ENCODE peak calls at places on chromosome 9, in ten cellular contexts. O, A, Y, F, D, J, T, M, N and U are unnamed samples. For H3K9me3, the result is how much of the 10 kb centered on the place peaks cover.

GRCh38 chr9:75930193-75930592 is 39.7 kb downstream of the PCSK5 start:
- DNase-seq in O (no peak), A (no peak), Y (no peak), F (no peak), D (no peak), J (no peak), T (no peak), M (no peak), N (no peak), U (no peak)

GRCh38 chr9:1759009-1759408 is 256.1 kb upstream of the SMARCA2 start:
- DNase-seq in O (no peak), A (no peak), Y (no peak), F (no peak), D (no peak), J (no peak), T (no peak), M (no peak), N (no peak), U (no peak)

GRCh38 chr9:36276840-36277239 is 18.6 kb upstream of the GNE start:
- DNase-seq in O (no peak), A (no peak), Y (no peak), F (no peak), D (no peak), J (no peak), T (peak), M (no peak), N (no peak), U (no peak)

GRCh38 chr9:3521961-3522360 is 3.8 kb downstream of the RFX3 start:
- DNase-seq in O (no peak), A (no peak), Y (no peak), F (no peak), D (no peak), J (peak), T (no peak), M (no peak), N (no peak), U (no peak)

GRCh38 chr9:125409637-125410521 is 148.3 kb downstream of the GAPVD1 start:
- DNase-seq in O (no peak), A (no peak), Y (peak), F (peak), D (no peak), J (no peak), T (no peak), M (peak), N (peak), U (peak)

GRCh38 chr9:78678901-78679300 is 382.0 kb downstream of the PSAT1 start:
- DNase-seq in O (no peak), A (no peak), Y (no peak), F (no peak), D (no peak), J (no peak), T (no peak), M (no peak), N (no peak), U (no peak)

GRCh38 chr9:38057416-38058195 is 11.4 kb downstream of the SHB start:
- DNase-seq in O (no peak), A (no peak), Y (no peak), F (no peak), D (no peak), J (no peak), T (no peak), M (no peak), N (no peak), U (no peak)

GRCh38 chr9:110580850-110581249 is 1.3 kb upstream of the SVEP1 start:
- DNase-seq in O (no peak), A (no peak), Y (no peak), F (no peak), D (no peak), J (no peak), T (no peak), M (peak), N (no peak), U (no peak)

GRCh38 chr9:107239474-107239873 is 43.6 kb upstream of the RAD23B start:
- DNase-seq in O (no peak), A (no peak), Y (no peak), F (no peak), D (no peak), J (no peak), T (peak), M (peak), N (no peak), U (peak)

GRCh38 chr9:99231708-99232107 is 9.6 kb downstream of the SEC61B start:
- DNase-seq in O (no peak), A (no peak), Y (peak), F (peak), D (no peak), J (no peak), T (peak), M (peak), N (no peak), U (no peak)

GRCh38 chr9:122463828-122464632 is 13.7 kb downstream of the OR1J1 start:
- DNase-seq in O (peak), A (no peak), Y (no peak), F (peak), D (no peak), J (no peak), T (peak), M (peak), N (peak), U (no peak)

GRCh38 chr9:134461436-134461982 is 135.3 kb downstream of the RXRA start:
- DNase-seq in O (no peak), A (no peak), Y (no peak), F (no peak), D (no peak), J (no peak), T (no peak), M (no peak), N (no peak), U (no peak)

GRCh38 chr9:123609844-123610243 is 253.8 kb downstream of the CRB2 start:
- DNase-seq in O (no peak), A (no peak), Y (no peak), F (no peak), D (no peak), J (no peak), T (peak), M (no peak), N (no peak), U (no peak)

GRCh38 chr9:79685576-79685975 is 113.8 kb downstream of the TLE4 start:
- DNase-seq in O (no peak), A (no peak), Y (no peak), F (no peak), D (no peak), J (no peak), T (no peak), M (no peak), N (no peak), U (no peak)

GRCh38 chr9:89194381-89195114 is 15.9 kb upstream of the SHC3 start:
- DNase-seq in O (no peak), A (no peak), Y (no peak), F (no peak), D (no peak), J (no peak), T (no peak), M (peak), N (no peak), U (no peak)
- H3K9me3 ChIP-seq in O (under half), A (under half), Y (under half), F (under half), D (under half), J (under half), T (under half), M (under half), N (under half), U (under half)

DNA sequence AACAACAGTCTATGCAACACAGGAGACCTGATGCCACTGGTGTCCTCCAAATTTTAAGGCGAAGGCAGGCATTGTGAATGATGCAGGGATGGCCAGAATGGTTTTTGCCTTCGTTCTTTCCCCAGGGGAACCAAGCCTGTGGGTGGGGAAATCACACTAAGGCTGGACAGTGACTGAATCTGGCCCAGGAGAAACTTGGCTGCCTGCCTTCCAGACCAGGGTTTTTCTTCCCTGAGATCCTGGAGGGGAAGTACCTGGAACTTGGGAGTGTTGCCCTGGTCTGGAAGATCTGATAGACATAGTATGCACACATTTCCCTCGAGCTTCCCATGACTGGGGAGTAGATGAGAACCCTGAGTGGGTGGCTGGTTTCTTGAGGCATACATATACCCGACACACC is 699 bp upstream of the IL11RA start:
- DNase-seq in O (peak), A (no peak), Y (no peak), F (no peak), D (peak), J (no peak), T (peak), M (no peak), N (no peak), U (peak)
- H3K4me3 ChIP-seq in O (no peak), A (peak), Y (no peak), F (peak), D (peak), J (no peak), T (peak), M (peak), N (peak), U (peak)

GRCh38 chr9:101417977-101418376 is 17.6 kb downstream of the ALDOB start:
- DNase-seq in O (no peak), A (no peak), Y (no peak), F (no peak), D (no peak), J (no peak), T (no peak), M (no peak), N (no peak), U (no peak)

GRCh38 chr9:101415578-101415977 is 16.9 kb downstream of the ZNF189 start:
- DNase-seq in O (no peak), A (no peak), Y (no peak), F (no peak), D (no peak), J (no peak), T (no peak), M (no peak), N (no peak), U (no peak)

GRCh38 chr9:101417389-101417788 is 18.2 kb downstream of the ALDOB start:
- DNase-seq in O (no peak), A (no peak), Y (no peak), F (no peak), D (no peak), J (no peak), T (no peak), M (no peak), N (no peak), U (peak)

GRCh38 chr9:101418518-101419111 is 17.0 kb downstream of the ALDOB start:
- DNase-seq in O (no peak), A (no peak), Y (no peak), F (peak), D (no peak), J (no peak), T (no peak), M (no peak), N (no peak), U (peak)

DNA sequence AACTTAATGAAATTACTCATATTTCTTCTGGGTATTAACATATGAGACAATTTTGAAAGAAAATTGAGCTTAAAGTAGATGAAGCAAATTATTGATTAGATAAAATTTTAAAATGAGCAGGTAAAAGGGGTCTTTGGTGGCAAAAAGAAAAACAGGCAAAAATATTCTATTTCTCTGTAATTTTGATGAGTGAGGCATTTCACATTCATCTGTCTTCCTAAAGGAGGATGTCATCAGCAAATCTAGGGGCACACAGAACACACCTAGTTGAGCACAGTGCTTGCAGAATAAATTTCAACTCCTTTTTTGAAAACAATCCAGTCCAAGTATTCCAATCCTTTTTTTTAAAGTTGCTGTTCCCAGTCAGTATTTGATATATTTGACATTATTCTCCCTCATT is 16.2 kb downstream of the ZNF189 start:
- DNase-seq in O (no peak), A (no peak), Y (no peak), F (no peak), D (no peak), J (no peak), T (no peak), M (no peak), N (no peak), U (no peak)
- H3K9me3 ChIP-seq in O (under half), A (half or more), Y (under half), F (under half), D (half or more), J (under half), T (under half), M (under half), N (under half), U (under half)

DNA sequence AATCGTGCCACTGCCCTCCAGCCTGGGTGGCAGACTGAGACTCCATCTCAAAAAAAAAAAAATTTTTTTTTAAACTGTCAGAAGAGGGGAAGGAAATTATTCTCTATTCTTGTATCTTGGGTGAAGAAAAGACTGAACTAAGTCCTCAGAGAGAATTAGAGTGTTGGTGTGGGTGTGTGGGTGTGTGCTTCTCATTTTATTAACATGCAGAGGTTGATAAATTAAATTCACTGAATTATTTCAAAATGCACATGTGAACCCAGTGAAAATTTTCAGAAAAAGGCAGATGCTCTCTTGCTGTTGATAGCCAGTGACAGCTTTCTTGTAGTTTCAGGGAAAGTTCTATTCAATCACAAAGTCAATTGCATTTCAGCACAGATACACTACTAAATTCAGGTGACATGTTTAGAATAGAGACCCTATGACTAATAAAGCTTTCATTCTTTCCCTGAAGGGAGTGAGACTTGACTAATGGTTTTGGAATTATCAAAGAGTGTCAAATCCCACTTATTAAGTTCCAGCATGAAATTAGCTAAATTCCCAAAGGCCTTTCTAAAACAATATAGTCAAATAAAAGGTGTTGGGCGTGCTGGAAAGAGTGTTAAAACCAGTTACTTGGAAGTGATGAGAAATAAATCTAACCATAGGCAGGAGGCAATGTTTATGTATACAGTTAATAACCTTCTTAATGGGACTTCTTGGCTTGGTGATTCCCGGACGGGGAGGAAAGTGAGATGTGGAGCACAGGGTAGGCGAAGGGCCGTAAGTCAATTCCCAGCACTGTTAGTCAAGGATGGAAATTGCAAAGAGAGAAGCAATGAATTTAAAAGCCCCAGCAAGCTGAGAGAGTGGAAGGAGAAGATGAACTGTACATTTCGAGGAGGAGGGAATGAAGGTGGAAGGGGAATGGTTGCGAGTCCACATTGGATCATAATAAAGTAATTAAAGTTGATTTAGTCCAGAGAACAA is 103.1 kb upstream of the SPATA31D4 start:
- DNase-seq in O (no peak), A (no peak), Y (no peak), F (no peak), D (no peak), J (no peak), T (no peak), M (peak), N (no peak), U (no peak)
- H3K4me3 ChIP-seq in O (no peak), A (no peak), Y (no peak), F (no peak), D (no peak), J (no peak), T (no peak), M (no peak), N (no peak), U (no peak)

GRCh38 chr9:138117101-138117750 is 239.6 kb downstream of the CACNA1B start:
- DNase-seq in O (no peak), A (no peak), Y (no peak), F (no peak), D (no peak), J (no peak), T (no peak), M (no peak), N (no peak), U (no peak)
- H3K9me3 ChIP-seq in O (under half), A (under half), Y (under half), F (under half), D (under half), J (under half), T (under half), M (under half), N (under half), U (under half)

GRCh38 chr9:104890433-104890770 is 37.6 kb downstream of the ABCA1 start:
- DNase-seq in O (no peak), A (no peak), Y (no peak), F (no peak), D (no peak), J (no peak), T (no peak), M (no peak), N (no peak), U (no peak)

GRCh38 chr9:104882574-104882973 is 45.4 kb downstream of the ABCA1 start:
- DNase-seq in O (no peak), A (no peak), Y (no peak), F (no peak), D (no peak), J (no peak), T (no peak), M (no peak), N (no peak), U (no peak)

GRCh38 chr9:104881991-104882555 is 45.9 kb downstream of the ABCA1 start:
- DNase-seq in O (no peak), A (no peak), Y (no peak), F (no peak), D (no peak), J (no peak), T (no peak), M (no peak), N (no peak), U (no peak)

DNA sequence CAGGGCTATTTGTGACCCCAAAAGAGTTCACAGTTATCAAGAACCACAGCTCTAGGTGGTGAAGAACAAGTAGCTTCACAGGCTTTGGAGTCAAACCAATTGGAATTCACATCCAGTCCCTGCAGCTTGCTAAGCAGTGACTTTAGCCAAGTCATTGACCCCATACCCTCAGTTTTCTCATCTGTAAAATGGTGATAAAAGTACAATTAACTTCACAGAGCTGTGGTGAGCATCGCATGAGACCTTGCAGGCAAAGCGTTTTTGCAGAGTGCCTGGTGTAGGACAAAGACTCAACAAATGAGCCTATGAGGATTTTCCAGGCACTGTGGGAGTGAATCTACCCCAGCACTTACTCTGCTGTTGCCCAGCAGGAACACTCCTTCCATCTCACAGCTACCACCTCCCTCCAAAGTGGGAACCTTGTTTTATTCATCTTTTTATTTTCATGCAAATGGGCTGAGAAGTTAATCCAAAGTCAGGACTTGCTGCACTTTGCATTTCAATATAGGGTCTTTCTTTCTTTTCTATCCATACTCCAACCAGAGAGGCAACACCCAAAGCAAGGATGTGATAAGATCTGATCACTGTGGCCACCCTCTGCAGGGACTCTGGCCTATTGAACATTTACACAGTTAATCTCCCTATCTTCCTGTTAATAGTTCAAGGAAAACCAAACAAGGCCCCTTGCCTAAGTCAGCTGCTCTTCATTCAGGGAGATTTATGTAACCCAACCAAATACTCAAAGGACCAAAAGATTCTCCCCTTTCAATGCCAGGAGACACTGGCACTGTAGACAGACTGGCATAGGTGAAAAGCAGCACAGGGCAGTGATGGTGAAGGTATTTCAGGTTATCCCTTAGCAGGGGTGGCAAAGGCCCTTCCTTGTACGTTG is 41.9 kb downstream of the ABCA1 start:
- DNase-seq in O (no peak), A (no peak), Y (no peak), F (no peak), D (no peak), J (no peak), T (no peak), M (no peak), N (peak), U (no peak)
- H3K4me3 ChIP-seq in O (no peak), A (no peak), Y (no peak), F (no peak), D (no peak), J (no peak), T (no peak), M (no peak), N (no peak), U (no peak)

GRCh38 chr9:137707361-137707760 is 88.6 kb downstream of the EHMT1 start:
- DNase-seq in O (no peak), A (no peak), Y (no peak), F (no peak), D (no peak), J (no peak), T (no peak), M (no peak), N (no peak), U (no peak)
- H3K9me3 ChIP-seq in O (under half), A (under half), Y (under half), F (under half), D (under half), J (under half), T (under half), M (under half), N (under half), U (under half)

DNA sequence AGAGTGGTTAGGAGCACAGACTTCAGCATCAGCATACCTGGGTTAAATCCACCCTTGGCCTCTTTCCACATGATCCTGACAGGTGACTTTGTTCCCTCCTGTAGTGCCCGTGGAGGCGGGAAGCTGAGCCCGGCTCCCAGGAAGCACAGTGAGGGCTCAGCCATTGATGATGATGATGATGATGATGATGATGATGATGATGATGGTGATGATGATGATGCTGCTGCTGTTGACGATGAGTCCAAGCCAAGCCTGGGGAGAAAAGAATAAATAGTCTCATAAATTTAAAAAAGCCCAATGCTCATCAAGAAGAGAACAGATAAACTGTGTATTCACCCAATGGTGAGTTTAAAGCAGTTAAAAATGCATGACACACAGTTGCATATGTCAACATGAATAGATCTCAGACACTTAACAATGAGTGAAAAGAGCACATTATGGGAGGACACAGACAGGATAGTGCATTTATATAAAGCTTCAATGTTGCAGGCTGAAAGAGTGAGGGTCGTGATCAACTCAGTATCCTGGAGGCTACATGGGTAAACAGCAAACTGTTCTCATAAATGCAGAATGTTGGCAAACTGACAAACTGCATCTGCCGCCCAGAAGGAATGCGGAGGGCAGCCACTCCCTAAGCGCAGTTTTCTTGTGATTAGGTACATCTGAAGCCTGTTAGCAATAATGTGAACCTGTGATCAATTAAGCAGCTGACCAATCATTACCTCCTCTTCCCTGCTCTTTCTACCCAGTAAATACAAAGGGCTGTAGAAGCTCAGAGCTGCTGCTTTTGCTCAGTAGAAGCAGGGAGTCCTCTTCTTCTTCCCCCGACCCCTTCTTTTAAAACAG is 11.7 kb upstream of the CFAP157 start:
- DNase-seq in O (no peak), A (no peak), Y (no peak), F (no peak), D (no peak), J (no peak), T (no peak), M (no peak), N (no peak), U (no peak)
- H3K4me3 ChIP-seq in O (no peak), A (no peak), Y (no peak), F (no peak), D (no peak), J (no peak), T (no peak), M (no peak), N (no peak), U (no peak)